ENCODE peak calls at places on chromosomes 16 and 17, in seven cellular contexts. D, U, Q, G, P, J and M are unnamed samples.

GRCh38 chr17:35749560-35750412 is 3.3 kb downstream of the GAS2L2 start:
- DNase-seq in D (no peak), U (no peak), Q (no peak), G (no peak), P (no peak), J (peak), M (no peak)

GRCh38 chr16:85891033-85891775 is 7.8 kb upstream of the IRF8 start:
- DNase-seq in D (no peak), U (no peak), Q (no peak), G (no peak), P (no peak), J (no peak), M (no peak)

GRCh38 chr17:28949185-28950016 is 1.9 kb downstream of the PHF12 start:
- DNase-seq in D (peak), U (peak), Q (peak), G (peak), P (no peak), J (peak), M (no peak)

GRCh38 chr17:34117811-34118210 is 137.3 kb upstream of the CCL2 start:
- DNase-seq in D (no peak), U (no peak), Q (no peak), G (no peak), P (no peak), J (no peak), M (no peak)

GRCh38 chr16:66474750-66475199 is 47.7 kb downstream of the BEAN1 start:
- DNase-seq in D (no peak), U (no peak), Q (no peak), G (peak), P (no peak), J (no peak), M (no peak)

GRCh38 chr17:28018439-28019070 is 23.9 kb upstream of the NLK start:
- DNase-seq in D (no peak), U (peak), Q (no peak), G (no peak), P (no peak), J (peak), M (no peak)

GRCh38 chr17:68080411-68081150 is 45.0 kb downstream of the KPNA2 start:
- DNase-seq in D (no peak), U (no peak), Q (no peak), G (no peak), P (no peak), J (no peak), M (no peak)

GRCh38 chr17:39213852-39214251 is 11.9 kb downstream of the STAC2 start:
- DNase-seq in D (no peak), U (no peak), Q (no peak), G (no peak), P (no peak), J (no peak), M (no peak)

GRCh38 chr17:28950017-28950751 is 1.1 kb downstream of the PHF12 start:
- DNase-seq in D (peak), U (peak), Q (peak), G (peak), P (no peak), J (peak), M (no peak)

GRCh38 chr17:29584452-29585079 is 4.9 kb downstream of the GIT1 start:
- DNase-seq in D (no peak), U (peak), Q (peak), G (no peak), P (no peak), J (no peak), M (no peak)

GRCh38 chr16:15780805-15781204 is 76.0 kb downstream of the MYH11 start:
- DNase-seq in D (no peak), U (no peak), Q (no peak), G (no peak), P (no peak), J (no peak), M (no peak)

GRCh38 chr17:44608732-44609435 is 47.4 kb upstream of the MEIOC start:
- DNase-seq in D (no peak), U (no peak), Q (no peak), G (no peak), P (no peak), J (no peak), M (no peak)

GRCh38 chr17:44382917-44383316 is 6.5 kb downstream of the ITGA2B start:
- DNase-seq in D (no peak), U (no peak), Q (peak), G (no peak), P (no peak), J (no peak), M (no peak)

GRCh38 chr17:58332720-58333395 is 4.3 kb upstream of the TSPOAP1 start:
- DNase-seq in D (no peak), U (peak), Q (no peak), G (peak), P (no peak), J (no peak), M (no peak)

GRCh38 chr16:55647798-55648197 is 8.0 kb upstream of the SLC6A2 start:
- DNase-seq in D (no peak), U (no peak), Q (no peak), G (no peak), P (no peak), J (peak), M (no peak)

DNA sequence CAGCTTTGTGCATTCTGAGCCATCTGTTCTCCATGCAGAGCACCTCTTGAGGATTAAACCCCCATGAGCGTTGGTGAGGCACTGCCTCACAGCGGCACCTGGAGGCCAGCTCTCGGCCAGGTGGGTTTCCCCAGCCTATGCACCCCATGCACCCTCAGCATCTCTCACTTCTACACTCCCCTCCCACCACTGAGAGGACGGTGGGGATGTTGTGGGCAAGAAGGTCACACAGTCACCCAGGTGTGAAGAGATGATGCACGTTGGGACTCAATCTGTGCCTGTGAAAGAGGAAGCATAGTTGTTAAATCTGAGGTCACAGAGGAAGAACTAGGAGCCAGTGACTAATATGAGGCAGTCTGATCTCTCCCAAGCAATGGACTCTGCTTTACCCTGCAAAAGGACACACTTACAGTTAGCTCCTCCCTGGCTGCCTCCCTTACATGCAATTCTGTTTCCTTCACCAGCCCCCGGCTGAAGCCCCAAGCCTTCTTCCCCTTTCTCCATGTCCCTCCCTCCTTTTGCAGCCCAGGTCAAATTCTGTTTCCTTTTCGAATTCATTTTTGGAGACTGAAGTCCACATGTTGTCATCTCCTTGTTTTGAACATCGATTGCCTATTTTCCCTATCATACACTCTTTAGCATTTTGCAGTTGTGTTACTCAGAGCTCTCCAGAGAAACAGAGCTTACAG is 58.5 kb downstream of the HS3ST3B1 start:
- DNase-seq in D (no peak), U (no peak), Q (no peak), G (peak), P (no peak), J (no peak), M (no peak)
- H3K4me3 ChIP-seq in D (no peak), U (no peak), Q (no peak), G (no peak), P (no peak), J (no peak), M (no peak)

DNA sequence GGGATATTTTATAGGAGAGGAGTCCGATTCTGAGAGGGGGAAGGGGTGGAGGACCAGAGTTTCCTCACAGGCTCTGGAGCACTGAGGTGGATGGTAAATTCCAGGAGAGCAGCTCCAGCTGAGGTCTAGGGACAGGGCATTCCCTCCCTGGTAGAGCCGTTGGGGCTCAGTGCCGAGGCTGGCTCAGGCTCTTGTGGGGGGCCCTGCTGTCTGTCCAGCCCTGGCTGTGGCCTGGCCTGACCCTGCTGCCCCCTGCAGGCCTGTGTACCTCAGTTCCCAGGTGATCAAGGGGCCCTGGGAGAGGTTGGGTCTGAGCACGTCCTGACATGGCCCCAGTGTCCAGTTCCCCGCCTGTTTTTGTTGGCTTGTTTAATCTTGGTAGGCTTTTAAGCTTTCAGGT is 16.8 kb downstream of the ZNF750 start:
- DNase-seq in D (no peak), U (no peak), Q (no peak), G (no peak), P (no peak), J (no peak), M (no peak)
- TF ChIP-seq CTCF in D (no peak), U (peak), Q (no peak), G (peak), P (no peak), J (no peak), M (peak)

DNA sequence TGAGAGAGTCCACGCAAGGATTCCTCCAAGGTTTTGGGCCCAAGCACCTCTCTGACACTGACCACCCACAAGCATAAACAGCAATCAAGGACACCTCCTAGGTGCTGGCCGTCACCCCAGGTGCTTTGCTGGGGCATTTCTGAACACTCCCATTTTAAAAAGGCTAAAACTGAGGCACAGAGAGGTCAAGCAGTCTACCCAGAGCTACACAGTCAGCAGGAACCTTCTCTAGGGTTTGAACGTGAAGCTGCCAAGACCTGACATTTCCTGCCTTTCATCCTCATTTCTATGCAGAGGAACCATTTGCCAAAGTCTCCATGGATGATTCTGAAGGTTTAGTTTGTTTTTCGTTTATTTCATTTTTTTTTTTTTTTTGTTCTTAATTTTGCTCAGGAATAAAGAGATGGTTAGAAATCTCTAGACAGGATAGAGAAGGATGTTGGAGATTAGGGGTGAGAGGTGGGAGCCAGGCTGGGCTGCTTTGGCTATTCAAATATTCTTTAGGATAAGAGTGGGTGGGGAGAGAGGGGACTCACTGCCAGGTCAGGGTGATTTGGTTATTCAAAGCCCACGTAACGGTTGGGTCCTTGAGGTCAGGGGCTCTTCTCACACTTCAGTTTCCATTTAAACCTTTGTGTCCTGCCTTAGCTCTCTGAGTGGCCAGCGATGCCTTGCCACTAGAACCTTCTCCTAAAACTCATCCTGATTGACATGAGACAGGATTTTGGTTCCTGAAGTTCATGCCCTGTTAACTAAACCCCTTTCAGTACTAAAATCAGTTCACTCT is 6.2 kb downstream of the PLCG2 start:
- DNase-seq in D (no peak), U (no peak), Q (no peak), G (no peak), P (no peak), J (no peak), M (no peak)
- H3K4me3 ChIP-seq in D (no peak), U (no peak), Q (no peak), G (peak), P (no peak), J (no peak), M (no peak)

DNA sequence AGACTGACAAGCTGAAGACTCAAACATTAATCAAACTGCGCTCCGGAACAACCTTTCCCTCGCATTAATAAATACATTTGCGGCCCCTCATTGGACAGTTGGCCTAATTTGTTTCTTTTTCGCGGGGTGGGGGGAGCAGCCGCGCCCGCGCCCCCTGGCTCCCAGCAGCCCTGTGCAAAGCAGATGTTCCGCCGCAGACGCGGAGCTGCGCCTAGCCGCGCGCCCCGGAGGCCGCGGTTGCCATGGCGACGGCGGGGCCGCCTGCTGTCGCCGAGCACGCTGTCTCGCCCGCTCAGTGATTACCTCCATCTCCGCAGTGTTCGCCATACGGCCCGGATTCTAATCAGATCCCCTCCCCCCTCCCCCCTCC is 25.5 kb downstream of the COPZ2 start:
- DNase-seq in D (no peak), U (peak), Q (peak), G (peak), P (no peak), J (peak), M (no peak)
- TF ChIP-seq CTCF in D (no peak), U (no peak), Q (no peak), G (no peak), P (no peak), J (no peak), M (no peak)

GRCh38 chr17:43210576-43210975 is 1.1 kb upstream of the TMEM106A start:
- DNase-seq in D (no peak), U (no peak), Q (no peak), G (no peak), P (no peak), J (no peak), M (no peak)
- H3K4me3 ChIP-seq in D (no peak), U (no peak), Q (no peak), G (peak), P (no peak), J (no peak), M (no peak)

GRCh38 chr17:64772845-64773299 is 110.8 kb upstream of the SMURF2 start:
- DNase-seq in D (no peak), U (no peak), Q (no peak), G (no peak), P (no peak), J (no peak), M (no peak)

GRCh38 chr17:64771980-64772844 is 110.1 kb upstream of the SMURF2 start:
- DNase-seq in D (no peak), U (no peak), Q (no peak), G (no peak), P (no peak), J (no peak), M (no peak)

GRCh38 chr17:64769712-64770111 is 107.6 kb upstream of the SMURF2 start:
- DNase-seq in D (no peak), U (no peak), Q (no peak), G (no peak), P (no peak), J (no peak), M (no peak)

GRCh38 chr17:64765191-64765889 is 103.2 kb upstream of the SMURF2 start:
- DNase-seq in D (no peak), U (no peak), Q (no peak), G (no peak), P (no peak), J (no peak), M (no peak)

GRCh38 chr17:64767269-64767997 is 105.3 kb upstream of the SMURF2 start:
- DNase-seq in D (no peak), U (no peak), Q (no peak), G (no peak), P (no peak), J (no peak), M (no peak)
- TF ChIP-seq CTCF in D (no peak), U (no peak), Q (no peak), G (no peak), P (no peak), J (no peak), M (no peak)

GRCh38 chr17:79012563-79013134 is 3.1 kb upstream of the CANT1 start:
- DNase-seq in D (no peak), U (no peak), Q (no peak), G (no peak), P (no peak), J (no peak), M (no peak)

GRCh38 chr17:79008666-79009387 is 737 bp downstream of the CANT1 start:
- DNase-seq in D (no peak), U (no peak), Q (no peak), G (no peak), P (no peak), J (no peak), M (no peak)

GRCh38 chr17:79009397-79010303 is at the start of gene CANT1:
- DNase-seq in D (no peak), U (peak), Q (peak), G (peak), P (peak), J (peak), M (peak)

GRCh38 chr17:79011451-79012147 is 2.0 kb upstream of the CANT1 start:
- DNase-seq in D (no peak), U (no peak), Q (no peak), G (no peak), P (no peak), J (peak), M (no peak)

DNA sequence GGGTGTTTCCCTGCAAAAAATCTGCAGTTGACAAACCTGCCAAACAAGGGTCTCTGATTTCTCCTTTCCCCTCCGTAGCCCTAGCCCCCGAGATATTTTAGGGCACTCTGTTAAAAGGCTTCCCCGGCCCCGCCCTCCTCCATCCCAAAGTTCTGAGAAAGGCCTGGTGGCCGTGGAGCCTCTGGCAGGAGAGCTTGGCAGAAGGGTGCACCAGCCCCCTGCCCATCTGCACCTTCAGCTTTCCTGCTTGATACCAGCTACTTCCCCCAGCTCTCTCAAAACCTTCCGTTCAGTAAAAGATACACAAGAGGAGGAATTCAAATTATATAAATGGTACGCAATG is 711 bp upstream of the CANT1 start:
- DNase-seq in D (no peak), U (no peak), Q (peak), G (no peak), P (no peak), J (no peak), M (no peak)
- H3K4me3 ChIP-seq in D (no peak), U (peak), Q (peak), G (peak), P (peak), J (peak), M (peak)

GRCh38 chr16:68085259-68086071 is at the start of gene NFATC3:
- DNase-seq in D (peak), U (peak), Q (peak), G (peak), P (peak), J (peak), M (peak)
- TF ChIP-seq CTCF in D (no peak), U (no peak), Q (peak), G (no peak), P (peak), J (no peak), M (no peak)

GRCh38 chr16:10616395-10616743 is 36.0 kb upstream of the EMP2 start:
- DNase-seq in D (no peak), U (no peak), Q (no peak), G (no peak), P (no peak), J (no peak), M (no peak)
- H3K4me3 ChIP-seq in D (no peak), U (no peak), Q (no peak), G (no peak), P (no peak), J (no peak), M (no peak)

GRCh38 chr16:87060026-87060986 is 256.9 kb downstream of the C16orf95 start:
- DNase-seq in D (no peak), U (no peak), Q (no peak), G (no peak), P (no peak), J (peak), M (peak)
- TF ChIP-seq CTCF in D (no peak), U (peak), Q (no peak), G (no peak), P (peak), J (no peak), M (peak)